ENCODE peak calls at places on chromosomes 1 and 21, in ten cellular contexts. C, J, I, P, F, S, T, O, H and G are unnamed samples.

GRCh38 chr1:209621329-209621728 is 30.9 kb downstream of the LAMB3 start:
- DNase-seq in C (no peak), J (peak; percentile 37), I (no peak), P (no peak), F (no peak), S (no peak), T (no peak), O (no peak), H (no peak), G (no peak)

GRCh38 chr21:37259426-37259825 is 7.7 kb downstream of the VPS26C start:
- DNase-seq in C (no peak), J (no peak), I (no peak), P (no peak), F (no peak), S (peak; percentile 31), T (no peak), O (no peak), H (no peak), G (no peak)

GRCh38 chr21:44872568-44873355 is 728 bp downstream of the PTTG1IP start:
- DNase-seq in C (peak; percentile 84), J (peak; percentile 45), I (no peak), P (peak; percentile 38), F (peak; percentile 56), S (peak; percentile 41), T (peak; percentile 51), O (peak; percentile 55), H (no peak), G (peak; percentile 40)

GRCh38 chr1:45557422-45557944 is 6.9 kb downstream of the AKR1A1 start:
- DNase-seq in C (no peak), J (no peak), I (peak; percentile 71), P (no peak), F (no peak), S (no peak), T (no peak), O (no peak), H (no peak), G (no peak)

GRCh38 chr1:75795703-75796193 is 934 bp upstream of the MSH4 start:
- DNase-seq in C (no peak), J (no peak), I (no peak), P (no peak), F (no peak), S (no peak), T (no peak), O (no peak), H (no peak), G (no peak)

GRCh38 chr1:161182214-161182613 is 4.9 kb upstream of the B4GALT3 start:
- DNase-seq in C (no peak), J (no peak), I (peak; percentile 62), P (no peak), F (no peak), S (no peak), T (peak; percentile 52), O (no peak), H (no peak), G (no peak)

GRCh38 chr1:37807220-37807554 is 403 bp upstream of the C1orf122 start:
- DNase-seq in C (no peak), J (no peak), I (no peak), P (no peak), F (no peak), S (no peak), T (no peak), O (no peak), H (no peak), G (no peak)

GRCh38 chr1:150516050-150516591 is 569 bp downstream of the FALEC start:
- DNase-seq in C (no peak), J (no peak), I (no peak), P (no peak), F (no peak), S (peak; percentile 29), T (no peak), O (no peak), H (peak; percentile 41), G (no peak)

GRCh38 chr1:45957684-45958083 is 154.3 kb downstream of the MAST2 start:
- DNase-seq in C (no peak), J (no peak), I (no peak), P (no peak), F (no peak), S (no peak), T (no peak), O (no peak), H (no peak), G (no peak)

GRCh38 chr1:45326627-45327591 is at the start of gene HPDL:
- DNase-seq in C (no peak), J (no peak), I (peak; percentile 59), P (peak; percentile 61), F (peak; percentile 45), S (peak; percentile 70), T (peak; percentile 86), O (peak; percentile 67), H (peak; percentile 94), G (peak; percentile 58)

GRCh38 chr21:45542667-45543370 is 579 bp upstream of the SLC19A1 start:
- DNase-seq in C (peak; percentile 77), J (peak; percentile 18), I (peak; percentile 21), P (peak; percentile 23), F (no peak), S (peak; percentile 25), T (no peak), O (no peak), H (peak; percentile 43), G (peak; percentile 7)

GRCh38 chr1:60657926-60658325 is 424.4 kb upstream of the NFIA start:
- DNase-seq in C (no peak), J (no peak), I (no peak), P (peak; percentile 48), F (no peak), S (no peak), T (no peak), O (no peak), H (no peak), G (no peak)

GRCh38 chr1:178934574-178934945 is 63.7 kb upstream of the ANGPTL1 start:
- DNase-seq in C (no peak), J (no peak), I (no peak), P (no peak), F (peak; percentile 23), S (no peak), T (no peak), O (no peak), H (no peak), G (no peak)

GRCh38 chr21:32819702-32820101 is 48.1 kb upstream of the PAXBP1 start:
- DNase-seq in C (no peak), J (no peak), I (no peak), P (no peak), F (no peak), S (peak; percentile 52), T (no peak), O (no peak), H (no peak), G (no peak)

GRCh38 chr1:53319296-53320101 is 8.4 kb downstream of the LRP8 start:
- DNase-seq in C (no peak), J (no peak), I (no peak), P (no peak), F (no peak), S (no peak), T (no peak), O (no peak), H (no peak), G (no peak)

GRCh38 chr1:53323316-53323715 is 4.6 kb downstream of the LRP8 start:
- DNase-seq in C (no peak), J (no peak), I (no peak), P (no peak), F (no peak), S (no peak), T (no peak), O (no peak), H (no peak), G (no peak)

GRCh38 chr1:53320646-53321045 is 7.2 kb downstream of the LRP8 start:
- DNase-seq in C (no peak), J (no peak), I (no peak), P (no peak), F (no peak), S (no peak), T (no peak), O (no peak), H (no peak), G (no peak)

GRCh38 chr1:53321776-53322602 is 5.9 kb downstream of the LRP8 start:
- DNase-seq in C (no peak), J (no peak), I (no peak), P (no peak), F (no peak), S (no peak), T (no peak), O (no peak), H (no peak), G (no peak)

DNA sequence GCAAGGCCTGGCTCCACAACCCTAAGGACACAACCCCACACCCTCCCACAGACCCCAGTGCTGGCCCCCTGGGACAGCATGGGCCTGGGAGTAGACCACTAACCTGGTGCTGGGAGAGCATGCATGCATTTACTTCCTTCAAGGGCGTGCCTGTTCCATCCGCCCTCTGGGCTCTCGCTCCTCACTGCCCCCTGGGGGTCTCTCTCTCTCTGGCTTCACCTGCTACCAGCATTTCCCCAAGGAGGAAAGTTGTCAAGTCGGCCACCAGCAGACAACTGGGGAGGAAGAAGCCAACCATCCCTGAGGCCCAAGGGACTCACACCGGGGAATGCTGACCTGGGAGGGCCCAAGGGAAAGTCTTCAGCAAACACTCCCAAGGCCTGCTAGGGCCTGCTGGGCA is 6.5 kb downstream of the LRP8 start:
- DNase-seq in C (no peak), J (no peak), I (no peak), P (no peak), F (no peak), S (no peak), T (no peak), O (peak; percentile 66), H (peak; percentile 76), G (peak; percentile 69)
- TF ChIP-seq CTCF in C (no peak), J (no peak), I (no peak), P (no peak), F (no peak), S (no peak), T (no peak), O (no peak), H (peak; percentile 68), G (no peak)

GRCh38 chr1:176954242-176954641 is 210.3 kb downstream of the ASTN1 start:
- DNase-seq in C (no peak), J (no peak), I (no peak), P (no peak), F (no peak), S (no peak), T (no peak), O (no peak), H (no peak), G (no peak)
- TF ChIP-seq CTCF in C (no peak), J (no peak), I (no peak), P (no peak), F (no peak), S (no peak), T (no peak), O (peak; percentile 37), H (peak; percentile 57), G (peak; percentile 44)

DNA sequence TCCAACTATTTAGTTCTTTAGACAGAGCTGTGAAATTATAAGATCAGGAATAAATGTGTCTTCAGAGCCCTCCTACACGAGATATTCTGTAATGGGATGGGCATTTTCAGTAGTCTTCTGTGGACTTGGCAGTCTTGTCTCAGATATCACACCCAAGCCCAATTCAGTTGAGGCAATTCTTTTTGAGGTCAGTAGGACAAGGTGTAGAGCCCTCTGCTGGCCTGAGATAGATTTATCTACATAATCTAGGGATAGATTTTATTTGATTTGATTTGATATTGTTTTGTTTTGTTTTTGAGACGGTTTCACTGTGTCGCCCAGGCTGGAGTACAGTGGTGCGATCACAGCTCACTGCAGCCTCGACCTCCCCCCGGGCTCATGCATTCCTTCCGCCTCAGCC is 77.5 kb downstream of the FMN2 start:
- DNase-seq in C (no peak), J (no peak), I (peak; percentile 23), P (no peak), F (no peak), S (no peak), T (no peak), O (no peak), H (no peak), G (no peak)
- TF ChIP-seq CTCF in C (no peak), J (no peak), I (no peak), P (no peak), F (no peak), S (no peak), T (peak; percentile 5), O (no peak), H (peak; percentile 53), G (peak; percentile 28)

GRCh38 chr1:203508463-203508862 is 14.5 kb downstream of the OPTC start:
- DNase-seq in C (no peak), J (no peak), I (no peak), P (no peak), F (no peak), S (no peak), T (no peak), O (peak; percentile 68), H (peak; percentile 54), G (no peak)
- TF ChIP-seq CTCF in C (no peak), J (no peak), I (no peak), P (no peak), F (no peak), S (no peak), T (no peak), O (no peak), H (peak; percentile 42), G (no peak)